ENCODE peak calls at places on chromosomes 7 and 10, in eight cellular contexts. One of them, this sample, is unnamed.

GRCh38 chr10:118953999-118954398 is 75.5 kb upstream of the NANOS1 start:
- DNase-seq in sigmoid colon: no peak
- DNase-seq in mesothelial cell of epicardium: no peak
- DNase-seq in cardiac muscle cell: no peak
- DNase-seq in stimulated activated CD4-positive, alpha-beta T cell treated with anti-CD3 and anti-CD28 coated beads, Interleukin-1b, Interleukin-23, amount 100 ng/mL, for 48 hours: no peak
- DNase-seq in HL-60: no peak
- DNase-seq in A549: no peak
- DNase-seq in heart left ventricle: no peak
- DNase-seq in this sample: peak

GRCh38 chr10:126063353-126063791 is 167.0 kb downstream of the FANK1 start:
- DNase-seq in sigmoid colon: no peak
- DNase-seq in mesothelial cell of epicardium: no peak
- DNase-seq in cardiac muscle cell: peak
- DNase-seq in stimulated activated CD4-positive, alpha-beta T cell treated with anti-CD3 and anti-CD28 coated beads, Interleukin-1b, Interleukin-23, amount 100 ng/mL, for 48 hours: no peak
- DNase-seq in HL-60: no peak
- DNase-seq in A549: no peak
- DNase-seq in heart left ventricle: no peak
- DNase-seq in this sample: no peak

GRCh38 chr10:31739759-31740158 is 188.9 kb downstream of the ARHGAP12 start:
- DNase-seq in sigmoid colon: no peak
- DNase-seq in mesothelial cell of epicardium: no peak
- DNase-seq in cardiac muscle cell: peak
- DNase-seq in stimulated activated CD4-positive, alpha-beta T cell treated with anti-CD3 and anti-CD28 coated beads, Interleukin-1b, Interleukin-23, amount 100 ng/mL, for 48 hours: no peak
- DNase-seq in HL-60: no peak
- DNase-seq in A549: no peak
- DNase-seq in heart left ventricle: no peak
- DNase-seq in this sample: no peak

GRCh38 chr7:65239707-65240352 is 133.8 kb upstream of the ZNF92 start:
- DNase-seq in sigmoid colon: no peak
- DNase-seq in mesothelial cell of epicardium: peak
- DNase-seq in cardiac muscle cell: peak
- DNase-seq in stimulated activated CD4-positive, alpha-beta T cell treated with anti-CD3 and anti-CD28 coated beads, Interleukin-1b, Interleukin-23, amount 100 ng/mL, for 48 hours: no peak
- DNase-seq in HL-60: no peak
- DNase-seq in A549: peak
- DNase-seq in heart left ventricle: no peak
- DNase-seq in this sample: peak

GRCh38 chr10:120505866-120506265 is 48.8 kb downstream of the PLPP4 start:
- DNase-seq in sigmoid colon: no peak
- DNase-seq in mesothelial cell of epicardium: no peak
- DNase-seq in cardiac muscle cell: peak
- DNase-seq in stimulated activated CD4-positive, alpha-beta T cell treated with anti-CD3 and anti-CD28 coated beads, Interleukin-1b, Interleukin-23, amount 100 ng/mL, for 48 hours: no peak
- DNase-seq in HL-60: no peak
- DNase-seq in A549: no peak
- DNase-seq in heart left ventricle: no peak
- DNase-seq in this sample: no peak

GRCh38 chr10:120314426-120314825 is 142.6 kb upstream of the PLPP4 start:
- DNase-seq in sigmoid colon: no peak
- DNase-seq in mesothelial cell of epicardium: no peak
- DNase-seq in cardiac muscle cell: no peak
- DNase-seq in stimulated activated CD4-positive, alpha-beta T cell treated with anti-CD3 and anti-CD28 coated beads, Interleukin-1b, Interleukin-23, amount 100 ng/mL, for 48 hours: no peak
- DNase-seq in HL-60: no peak
- DNase-seq in A549: no peak
- DNase-seq in heart left ventricle: no peak
- DNase-seq in this sample: no peak

GRCh38 chr10:19819419-19820033 is 3.3 kb downstream of the PLXDC2 start:
- DNase-seq in sigmoid colon: no peak
- DNase-seq in mesothelial cell of epicardium: no peak
- DNase-seq in cardiac muscle cell: peak
- DNase-seq in stimulated activated CD4-positive, alpha-beta T cell treated with anti-CD3 and anti-CD28 coated beads, Interleukin-1b, Interleukin-23, amount 100 ng/mL, for 48 hours: no peak
- DNase-seq in HL-60: peak
- DNase-seq in A549: peak
- DNase-seq in heart left ventricle: no peak
- DNase-seq in this sample: no peak

GRCh38 chr10:88953662-88954061 is 1.1 kb upstream of the ACTA2 start:
- DNase-seq in sigmoid colon: no peak
- DNase-seq in mesothelial cell of epicardium: no peak
- DNase-seq in cardiac muscle cell: no peak
- DNase-seq in stimulated activated CD4-positive, alpha-beta T cell treated with anti-CD3 and anti-CD28 coated beads, Interleukin-1b, Interleukin-23, amount 100 ng/mL, for 48 hours: no peak
- DNase-seq in HL-60: peak
- DNase-seq in A549: no peak
- DNase-seq in heart left ventricle: no peak
- DNase-seq in this sample: no peak

GRCh38 chr7:157554393-157555238 is 217.8 kb downstream of the DNAJB6 start:
- DNase-seq in sigmoid colon: no peak
- DNase-seq in mesothelial cell of epicardium: no peak
- DNase-seq in cardiac muscle cell: no peak
- DNase-seq in stimulated activated CD4-positive, alpha-beta T cell treated with anti-CD3 and anti-CD28 coated beads, Interleukin-1b, Interleukin-23, amount 100 ng/mL, for 48 hours: no peak
- DNase-seq in HL-60: no peak
- DNase-seq in A549: no peak
- DNase-seq in heart left ventricle: peak
- DNase-seq in this sample: peak

GRCh38 chr7:72462311-72462710 is 50.2 kb upstream of the CALN1 start:
- DNase-seq in sigmoid colon: no peak
- DNase-seq in mesothelial cell of epicardium: no peak
- DNase-seq in cardiac muscle cell: no peak
- DNase-seq in stimulated activated CD4-positive, alpha-beta T cell treated with anti-CD3 and anti-CD28 coated beads, Interleukin-1b, Interleukin-23, amount 100 ng/mL, for 48 hours: no peak
- DNase-seq in HL-60: no peak
- DNase-seq in A549: no peak
- DNase-seq in heart left ventricle: no peak
- DNase-seq in this sample: peak

GRCh38 chr7:132226046-132226590 is 350.2 kb downstream of the PLXNA4 start:
- DNase-seq in sigmoid colon: no peak
- DNase-seq in mesothelial cell of epicardium: no peak
- DNase-seq in cardiac muscle cell: no peak
- DNase-seq in stimulated activated CD4-positive, alpha-beta T cell treated with anti-CD3 and anti-CD28 coated beads, Interleukin-1b, Interleukin-23, amount 100 ng/mL, for 48 hours: no peak
- DNase-seq in HL-60: no peak
- DNase-seq in A549: peak
- DNase-seq in heart left ventricle: no peak
- DNase-seq in this sample: peak

GRCh38 chr7:83921798-83922607 is 272.6 kb downstream of the SEMA3A start:
- DNase-seq in sigmoid colon: no peak
- DNase-seq in mesothelial cell of epicardium: no peak
- DNase-seq in cardiac muscle cell: peak
- DNase-seq in stimulated activated CD4-positive, alpha-beta T cell treated with anti-CD3 and anti-CD28 coated beads, Interleukin-1b, Interleukin-23, amount 100 ng/mL, for 48 hours: no peak
- DNase-seq in HL-60: no peak
- DNase-seq in A549: no peak
- DNase-seq in heart left ventricle: no peak
- DNase-seq in this sample: no peak

GRCh38 chr10:98196985-98197384 is 62.5 kb downstream of the R3HCC1L start:
- DNase-seq in sigmoid colon: no peak
- DNase-seq in mesothelial cell of epicardium: no peak
- DNase-seq in cardiac muscle cell: no peak
- DNase-seq in stimulated activated CD4-positive, alpha-beta T cell treated with anti-CD3 and anti-CD28 coated beads, Interleukin-1b, Interleukin-23, amount 100 ng/mL, for 48 hours: no peak
- DNase-seq in HL-60: no peak
- DNase-seq in A549: no peak
- DNase-seq in heart left ventricle: no peak
- DNase-seq in this sample: no peak

GRCh38 chr7:18064242-18064838 is 36.7 kb upstream of the PRPS1L1 start:
- DNase-seq in sigmoid colon: no peak
- DNase-seq in mesothelial cell of epicardium: no peak
- DNase-seq in cardiac muscle cell: peak
- DNase-seq in stimulated activated CD4-positive, alpha-beta T cell treated with anti-CD3 and anti-CD28 coated beads, Interleukin-1b, Interleukin-23, amount 100 ng/mL, for 48 hours: no peak
- DNase-seq in HL-60: peak
- DNase-seq in A549: no peak
- DNase-seq in heart left ventricle: no peak
- DNase-seq in this sample: no peak

GRCh38 chr7:44264221-44264956 is 61.0 kb downstream of the CAMK2B start:
- DNase-seq in sigmoid colon: no peak
- DNase-seq in mesothelial cell of epicardium: no peak
- DNase-seq in cardiac muscle cell: no peak
- DNase-seq in stimulated activated CD4-positive, alpha-beta T cell treated with anti-CD3 and anti-CD28 coated beads, Interleukin-1b, Interleukin-23, amount 100 ng/mL, for 48 hours: no peak
- DNase-seq in HL-60: no peak
- DNase-seq in A549: no peak
- DNase-seq in heart left ventricle: no peak
- DNase-seq in this sample: no peak

GRCh38 chr7:2637505-2638223 is 5.9 kb downstream of the TTYH3 start:
- DNase-seq in sigmoid colon: peak
- DNase-seq in mesothelial cell of epicardium: no peak
- DNase-seq in cardiac muscle cell: no peak
- DNase-seq in stimulated activated CD4-positive, alpha-beta T cell treated with anti-CD3 and anti-CD28 coated beads, Interleukin-1b, Interleukin-23, amount 100 ng/mL, for 48 hours: no peak
- DNase-seq in HL-60: peak
- DNase-seq in A549: no peak
- DNase-seq in heart left ventricle: peak
- DNase-seq in this sample: no peak

GRCh38 chr10:84521468-84521867 is 193.1 kb downstream of the CCSER2 start:
- DNase-seq in sigmoid colon: no peak
- DNase-seq in mesothelial cell of epicardium: no peak
- DNase-seq in cardiac muscle cell: no peak
- DNase-seq in stimulated activated CD4-positive, alpha-beta T cell treated with anti-CD3 and anti-CD28 coated beads, Interleukin-1b, Interleukin-23, amount 100 ng/mL, for 48 hours: no peak
- DNase-seq in HL-60: no peak
- DNase-seq in A549: no peak
- DNase-seq in heart left ventricle: no peak
- DNase-seq in this sample: no peak

GRCh38 chr7:17142831-17143541 is 155.5 kb upstream of the AHR start:
- DNase-seq in sigmoid colon: no peak
- DNase-seq in mesothelial cell of epicardium: no peak
- DNase-seq in cardiac muscle cell: peak
- DNase-seq in stimulated activated CD4-positive, alpha-beta T cell treated with anti-CD3 and anti-CD28 coated beads, Interleukin-1b, Interleukin-23, amount 100 ng/mL, for 48 hours: no peak
- DNase-seq in HL-60: no peak
- DNase-seq in A549: no peak
- DNase-seq in heart left ventricle: no peak
- DNase-seq in this sample: no peak

GRCh38 chr10:6062101-6062771 is at the start of gene IL2RA:
- DNase-seq in sigmoid colon: peak
- DNase-seq in mesothelial cell of epicardium: no peak
- DNase-seq in cardiac muscle cell: no peak
- DNase-seq in stimulated activated CD4-positive, alpha-beta T cell treated with anti-CD3 and anti-CD28 coated beads, Interleukin-1b, Interleukin-23, amount 100 ng/mL, for 48 hours: peak
- DNase-seq in HL-60: no peak
- DNase-seq in A549: no peak
- DNase-seq in heart left ventricle: no peak
- DNase-seq in this sample: no peak

This sample was measured in mesenteric fat pad.